ENCODE peak calls at places on chromosomes 5 and 9, in six cellular contexts. One of them, this sample, is unnamed.

GRCh38 chr5:115770466-115770865 is 46.0 kb downstream of the CDO1 start:
- DNase-seq in nucleus accumbens: no peak
- DNase-seq in posterior cingulate gyrus: no peak
- DNase-seq in activated CD8-positive, alpha-beta T cell treated with anti-CD3 and anti-CD28 coated beads for 36 hours: peak
- DNase-seq in myocyte: no peak
- DNase-seq in stimulated activated naive CD4-positive, alpha-beta T cell: no peak
- DNase-seq in this sample: no peak

GRCh38 chr5:1747079-1747802 is 52.4 kb downstream of the MRPL36 start:
- DNase-seq in activated CD8-positive, alpha-beta T cell treated with anti-CD3 and anti-CD28 coated beads for 36 hours: no peak
- DNase-seq in nucleus accumbens: no peak
- DNase-seq in myocyte: no peak
- DNase-seq in stimulated activated naive CD4-positive, alpha-beta T cell: no peak
- DNase-seq in posterior cingulate gyrus: peak
- DNase-seq in this sample: no peak

GRCh38 chr9:83955985-83956287 is 24.1 kb downstream of the HNRNPK start:
- DNase-seq in nucleus accumbens: peak
- DNase-seq in activated CD8-positive, alpha-beta T cell treated with anti-CD3 and anti-CD28 coated beads for 36 hours: peak
- DNase-seq in posterior cingulate gyrus: no peak
- DNase-seq in myocyte: peak
- DNase-seq in stimulated activated naive CD4-positive, alpha-beta T cell: no peak
- DNase-seq in this sample: no peak

GRCh38 chr5:116355819-116356601 is 218.6 kb downstream of the SEMA6A start:
- DNase-seq in posterior cingulate gyrus: no peak
- DNase-seq in myocyte: no peak
- DNase-seq in activated CD8-positive, alpha-beta T cell treated with anti-CD3 and anti-CD28 coated beads for 36 hours: no peak
- DNase-seq in stimulated activated naive CD4-positive, alpha-beta T cell: no peak
- DNase-seq in nucleus accumbens: no peak
- DNase-seq in this sample: no peak

GRCh38 chr5:135398160-135398854 is 724 bp downstream of the MACROH2A1 start:
- DNase-seq in nucleus accumbens: no peak
- DNase-seq in posterior cingulate gyrus: no peak
- DNase-seq in myocyte: peak
- DNase-seq in stimulated activated naive CD4-positive, alpha-beta T cell: peak
- DNase-seq in activated CD8-positive, alpha-beta T cell treated with anti-CD3 and anti-CD28 coated beads for 36 hours: peak
- DNase-seq in this sample: no peak

GRCh38 chr5:39177629-39177959 is 41.8 kb downstream of the FYB1 start:
- DNase-seq in myocyte: no peak
- DNase-seq in stimulated activated naive CD4-positive, alpha-beta T cell: no peak
- DNase-seq in nucleus accumbens: no peak
- DNase-seq in activated CD8-positive, alpha-beta T cell treated with anti-CD3 and anti-CD28 coated beads for 36 hours: no peak
- DNase-seq in posterior cingulate gyrus: no peak
- DNase-seq in this sample: no peak

GRCh38 chr9:36748322-36748899 is 175.7 kb downstream of the MELK start:
- DNase-seq in posterior cingulate gyrus: no peak
- DNase-seq in activated CD8-positive, alpha-beta T cell treated with anti-CD3 and anti-CD28 coated beads for 36 hours: peak
- DNase-seq in stimulated activated naive CD4-positive, alpha-beta T cell: no peak
- DNase-seq in nucleus accumbens: no peak
- DNase-seq in myocyte: peak
- DNase-seq in this sample: peak

GRCh38 chr5:142713151-142713706 is 27.3 kb upstream of the FGF1 start:
- DNase-seq in posterior cingulate gyrus: peak
- DNase-seq in myocyte: peak
- DNase-seq in nucleus accumbens: peak
- DNase-seq in stimulated activated naive CD4-positive, alpha-beta T cell: peak
- DNase-seq in activated CD8-positive, alpha-beta T cell treated with anti-CD3 and anti-CD28 coated beads for 36 hours: peak
- DNase-seq in this sample: peak

GRCh38 chr9:116546711-116547581 is 140.2 kb upstream of the TRIM32 start:
- DNase-seq in stimulated activated naive CD4-positive, alpha-beta T cell: no peak
- DNase-seq in posterior cingulate gyrus: no peak
- DNase-seq in nucleus accumbens: no peak
- DNase-seq in myocyte: no peak
- DNase-seq in activated CD8-positive, alpha-beta T cell treated with anti-CD3 and anti-CD28 coated beads for 36 hours: no peak
- DNase-seq in this sample: peak

GRCh38 chr9:9674461-9674860 is 938.3 kb downstream of the PTPRD start:
- DNase-seq in myocyte: no peak
- DNase-seq in stimulated activated naive CD4-positive, alpha-beta T cell: no peak
- DNase-seq in posterior cingulate gyrus: no peak
- DNase-seq in nucleus accumbens: no peak
- DNase-seq in activated CD8-positive, alpha-beta T cell treated with anti-CD3 and anti-CD28 coated beads for 36 hours: no peak
- DNase-seq in this sample: no peak

GRCh38 chr9:36725777-36726356 is 153.2 kb downstream of the MELK start:
- DNase-seq in activated CD8-positive, alpha-beta T cell treated with anti-CD3 and anti-CD28 coated beads for 36 hours: no peak
- DNase-seq in nucleus accumbens: no peak
- DNase-seq in posterior cingulate gyrus: no peak
- DNase-seq in myocyte: no peak
- DNase-seq in stimulated activated naive CD4-positive, alpha-beta T cell: no peak
- DNase-seq in this sample: no peak

GRCh38 chr9:18997151-18997550 is 35.9 kb downstream of the SAXO1 start:
- DNase-seq in nucleus accumbens: no peak
- DNase-seq in stimulated activated naive CD4-positive, alpha-beta T cell: no peak
- DNase-seq in activated CD8-positive, alpha-beta T cell treated with anti-CD3 and anti-CD28 coated beads for 36 hours: no peak
- DNase-seq in posterior cingulate gyrus: no peak
- DNase-seq in myocyte: no peak
- DNase-seq in this sample: peak

GRCh38 chr9:133421615-133422542 is at the start of gene ADAMTS13:
- DNase-seq in activated CD8-positive, alpha-beta T cell treated with anti-CD3 and anti-CD28 coated beads for 36 hours: peak
- DNase-seq in nucleus accumbens: no peak
- DNase-seq in myocyte: no peak
- DNase-seq in stimulated activated naive CD4-positive, alpha-beta T cell: no peak
- DNase-seq in posterior cingulate gyrus: no peak
- DNase-seq in this sample: no peak

GRCh38 chr5:160303690-160304089 is 8.7 kb downstream of the CCNJL start:
- DNase-seq in activated CD8-positive, alpha-beta T cell treated with anti-CD3 and anti-CD28 coated beads for 36 hours: no peak
- DNase-seq in stimulated activated naive CD4-positive, alpha-beta T cell: no peak
- DNase-seq in myocyte: no peak
- DNase-seq in nucleus accumbens: no peak
- DNase-seq in posterior cingulate gyrus: no peak
- DNase-seq in this sample: no peak

GRCh38 chr9:75391497-75391896 is 303.2 kb downstream of the OSTF1 start:
- DNase-seq in activated CD8-positive, alpha-beta T cell treated with anti-CD3 and anti-CD28 coated beads for 36 hours: no peak
- DNase-seq in nucleus accumbens: no peak
- DNase-seq in stimulated activated naive CD4-positive, alpha-beta T cell: no peak
- DNase-seq in myocyte: no peak
- DNase-seq in posterior cingulate gyrus: no peak
- DNase-seq in this sample: no peak

GRCh38 chr5:129110742-129111141 is 16.2 kb downstream of the ISOC1 start:
- DNase-seq in nucleus accumbens: no peak
- DNase-seq in activated CD8-positive, alpha-beta T cell treated with anti-CD3 and anti-CD28 coated beads for 36 hours: no peak
- DNase-seq in posterior cingulate gyrus: no peak
- DNase-seq in myocyte: no peak
- DNase-seq in stimulated activated naive CD4-positive, alpha-beta T cell: no peak
- DNase-seq in this sample: no peak

GRCh38 chr9:105405514-105406131 is 42.2 kb upstream of the FSD1L start:
- DNase-seq in stimulated activated naive CD4-positive, alpha-beta T cell: peak
- DNase-seq in myocyte: peak
- DNase-seq in nucleus accumbens: no peak
- DNase-seq in activated CD8-positive, alpha-beta T cell treated with anti-CD3 and anti-CD28 coated beads for 36 hours: peak
- DNase-seq in posterior cingulate gyrus: no peak
- DNase-seq in this sample: no peak

GRCh38 chr9:83355729-83356128 is 182.5 kb downstream of the FRMD3 start:
- DNase-seq in activated CD8-positive, alpha-beta T cell treated with anti-CD3 and anti-CD28 coated beads for 36 hours: no peak
- DNase-seq in nucleus accumbens: no peak
- DNase-seq in stimulated activated naive CD4-positive, alpha-beta T cell: no peak
- DNase-seq in myocyte: no peak
- DNase-seq in posterior cingulate gyrus: no peak
- DNase-seq in this sample: no peak

This sample was measured in kidney glomerular epithelial cell.